ENCODE peak calls at places on chromosome 15, in ten cellular contexts. F is CD4-positive, CD25-positive, alpha-beta regulatory T cell; Z is amniotic stem cell; I is GM04504; O is neural crest cell; R is kidney epithelial cell; E is stomach; B is Kasumi-1; H is NCI-H1694 treated with DMSO at 0.1 percent for 48 hours; Q is RPMI8226. K is an unnamed sample.

GRCh38 chr15:42107483-42107882 is 13.1 kb upstream of the PLA2G4D start:
- DNase-seq in R (no peak), Q (peak), H (peak), O (no peak), I (no peak), B (no peak), Z (no peak), E (peak), F (no peak), K (no peak)

GRCh38 chr15:54618120-54618519 is 578.6 kb downstream of the RSL24D1 start:
- DNase-seq in H (no peak), I (no peak), R (no peak), B (no peak), Q (no peak), Z (no peak), E (no peak), O (no peak), F (no peak), K (no peak)

GRCh38 chr15:80059786-80060489 is 462 bp downstream of the ZFAND6 start:
- DNase-seq in Z (peak), O (no peak), E (peak), R (no peak), I (no peak), Q (peak), B (peak), F (no peak), H (no peak), K (peak)

GRCh38 chr15:65246026-65246714 is 34.9 kb upstream of the CILP start:
- DNase-seq in F (no peak), Z (no peak), Q (no peak), H (no peak), I (no peak), R (no peak), E (no peak), O (no peak), B (no peak), K (no peak)

GRCh38 chr15:70243686-70244540 is 146.2 kb upstream of the TLE3 start:
- DNase-seq in Z (no peak), B (no peak), O (no peak), I (no peak), H (no peak), F (no peak), E (no peak), R (no peak), Q (peak), K (no peak)

GRCh38 chr15:70670680-70671079 is 92.7 kb downstream of the UACA start:
- DNase-seq in Q (no peak), Z (no peak), H (peak), F (peak), E (no peak), B (no peak), R (no peak), O (no peak), I (no peak), K (no peak)

GRCh38 chr15:29736745-29737023 is 85.6 kb downstream of the TJP1 start:
- DNase-seq in B (no peak), Q (no peak), O (no peak), H (no peak), I (no peak), Z (no peak), R (peak), E (no peak), F (no peak), K (no peak)

GRCh38 chr15:38864827-38865604 is 300.4 kb upstream of the RASGRP1 start:
- DNase-seq in Z (no peak), E (no peak), I (peak), H (no peak), F (no peak), O (no peak), R (no peak), B (no peak), Q (no peak), K (no peak)

GRCh38 chr15:73770049-73770448 is 16.9 kb upstream of the INSYN1 start:
- DNase-seq in Z (no peak), E (no peak), O (no peak), F (no peak), H (no peak), I (no peak), R (no peak), Q (no peak), B (no peak), K (no peak)

GRCh38 chr15:85277847-85278246 is 102.6 kb upstream of the AKAP13 start:
- DNase-seq in B (no peak), F (no peak), E (no peak), R (no peak), H (no peak), Q (peak), I (no peak), O (no peak), Z (no peak), K (no peak)

GRCh38 chr15:76310470-76311070 is 699 bp downstream of the ETFA start:
- DNase-seq in Z (no peak), O (peak), H (peak), F (peak), E (no peak), Q (peak), B (peak), R (no peak), I (no peak), K (peak)